ENCODE peak calls at places on chromosomes 13 and 19, in eight cellular contexts. S is GM12891; R is H9; W is ureter; I is activated naive CD8-positive, alpha-beta T cell treated with anti-CD3 and anti-CD28 coated beads, Interleukin-2, amount 50 U/mL, for 24 hours; A is kidney epithelial cell; H is heart right ventricle; D is AG09319. E is an unnamed sample.

GRCh38 chr13:34044660-34045080 is 226.7 kb downstream of the RFC3 start:
- DNase-seq in S (no peak), R (no peak), W (no peak), I (no peak), A (peak; percentile 44), H (no peak), D (peak; percentile 35), E (peak; percentile 49)

GRCh38 chr13:27302643-27303262 is 32.1 kb downstream of the RASL11A start:
- DNase-seq in S (no peak), R (no peak), W (no peak), I (no peak), A (no peak), H (no peak), D (no peak), E (no peak)

GRCh38 chr13:26037302-26037701 is 14.5 kb downstream of the SHISA2 start:
- DNase-seq in S (no peak), R (peak; percentile 85), W (no peak), I (peak; percentile 27), A (no peak), H (no peak), D (no peak), E (no peak)

GRCh38 chr13:113559061-113559460 is 25.5 kb upstream of the TFDP1 start:
- DNase-seq in S (no peak), R (no peak), W (no peak), I (no peak), A (no peak), H (no peak), D (no peak), E (no peak)

GRCh38 chr13:95509521-95510315 is 42.8 kb upstream of the CLDN10 start:
- DNase-seq in S (no peak), R (no peak), W (no peak), I (no peak), A (no peak), H (no peak), D (no peak), E (no peak)

GRCh38 chr13:49421391-49421790 is 22.5 kb downstream of the CAB39L start:
- DNase-seq in S (no peak), R (peak; percentile 78), W (no peak), I (peak; percentile 6), A (no peak), H (no peak), D (no peak), E (no peak)

GRCh38 chr19:15562861-15563260 is 52.2 kb upstream of the CYP4F8 start:
- DNase-seq in S (no peak), R (no peak), W (no peak), I (no peak), A (no peak), H (no peak), D (peak; percentile 29), E (no peak)

GRCh38 chr19:1211494-1212234 is 6.1 kb downstream of the STK11 start:
- DNase-seq in S (no peak), R (peak; percentile 79), W (no peak), I (no peak), A (no peak), H (no peak), D (no peak), E (no peak)

GRCh38 chr19:44927746-44928145 is 13.3 kb downstream of the APOC1 start:
- DNase-seq in S (no peak), R (no peak), W (no peak), I (no peak), A (no peak), H (no peak), D (no peak), E (peak; percentile 57)

GRCh38 chr13:90838561-90838960 is 508.9 kb upstream of the MIR17HG start:
- DNase-seq in S (no peak), R (no peak), W (no peak), I (no peak), A (no peak), H (no peak), D (no peak), E (no peak)

GRCh38 chr19:45400192-45400591 is 4.7 kb downstream of the PPP1R13L start:
- DNase-seq in S (no peak), R (peak; percentile 33), W (peak; percentile 82), I (no peak), A (no peak), H (no peak), D (no peak), E (no peak)

GRCh38 chr13:60572003-60572792 is 175.2 kb downstream of the TDRD3 start:
- DNase-seq in S (no peak), R (peak; percentile 51), W (no peak), I (no peak), A (peak; percentile 61), H (no peak), D (no peak), E (peak; percentile 78)

GRCh38 chr19:31553112-31553843 is 204.0 kb upstream of the TSHZ3 start:
- DNase-seq in S (no peak), R (no peak), W (no peak), I (no peak), A (no peak), H (no peak), D (no peak), E (no peak)

GRCh38 chr19:16591803-16592556 is 19.8 kb upstream of the SLC35E1 start:
- DNase-seq in S (no peak), R (no peak), W (no peak), I (no peak), A (no peak), H (no peak), D (no peak), E (no peak)

GRCh38 chr19:35899547-35900214 is 659 bp downstream of the NFKBID start:
- DNase-seq in S (peak; percentile 93), R (peak; percentile 65), W (peak; percentile 83), I (peak; percentile 91), A (peak; percentile 72), H (peak; percentile 81), D (peak; percentile 46), E (peak; percentile 33)

GRCh38 chr13:33106656-33107402 is 90.6 kb downstream of the KL start:
- DNase-seq in S (no peak), R (no peak), W (no peak), I (no peak), A (no peak), H (no peak), D (no peak), E (no peak)

GRCh38 chr13:34886476-34886875 is 55.6 kb upstream of the NBEA start:
- DNase-seq in S (no peak), R (no peak), W (no peak), I (no peak), A (no peak), H (no peak), D (no peak), E (no peak)

GRCh38 chr13:73816702-73817101 is 317.5 kb downstream of the KLF12 start:
- DNase-seq in S (no peak), R (no peak), W (no peak), I (no peak), A (no peak), H (no peak), D (no peak), E (no peak)

GRCh38 chr13:32538234-32538620 is 368 bp downstream of the N4BP2L2 start:
- DNase-seq in S (peak; percentile 8), R (no peak), W (peak; percentile 60), I (no peak), A (peak; percentile 19), H (peak; percentile 22), D (peak; percentile 3), E (peak; percentile 15)

GRCh38 chr19:5339950-5340636 is 519 bp downstream of the PTPRS start:
- DNase-seq in S (no peak), R (no peak), W (no peak), I (no peak), A (no peak), H (no peak), D (no peak), E (no peak)

GRCh38 chr13:45086484-45086883 is 33.8 kb upstream of the GTF2F2 start:
- DNase-seq in S (no peak), R (no peak), W (no peak), I (no peak), A (no peak), H (no peak), D (no peak), E (no peak)

GRCh38 chr19:710767-711166 is 2.0 kb downstream of the PALM start:
- DNase-seq in S (no peak), R (no peak), W (no peak), I (no peak), A (no peak), H (no peak), D (no peak), E (peak; percentile 61)

GRCh38 chr19:39746836-39747529 is 9.2 kb upstream of the CLC start:
- DNase-seq in S (no peak), R (no peak), W (no peak), I (no peak), A (no peak), H (no peak), D (no peak), E (no peak)

GRCh38 chr13:96982672-96983071 is 11.6 kb downstream of the OXGR1 start:
- DNase-seq in S (no peak), R (no peak), W (no peak), I (no peak), A (no peak), H (no peak), D (no peak), E (no peak)

GRCh38 chr19:4455742-4456565 is 1.6 kb downstream of the UBXN6 start:
- DNase-seq in S (peak; percentile 39), R (no peak), W (peak; percentile 86), I (no peak), A (peak; percentile 77), H (peak; percentile 61), D (peak; percentile 60), E (peak; percentile 60)

GRCh38 chr13:19601749-19602725 is 31.4 kb upstream of the MPHOSPH8 start:
- DNase-seq in S (peak; percentile 76), R (peak; percentile 64), W (no peak), I (peak; percentile 57), A (no peak), H (peak; percentile 38), D (no peak), E (no peak)

GRCh38 chr13:71770710-71771109 is 96.3 kb downstream of the DACH1 start:
- DNase-seq in S (no peak), R (no peak), W (no peak), I (no peak), A (peak; percentile 19), H (no peak), D (no peak), E (no peak)

GRCh38 chr13:31073859-31074718 is 87.6 kb downstream of the HSPH1 start:
- DNase-seq in S (peak; percentile 49), R (no peak), W (no peak), I (peak; percentile 33), A (no peak), H (no peak), D (no peak), E (no peak)

GRCh38 chr19:18865973-18866799 is 29.8 kb downstream of the CERS1 start:
- DNase-seq in S (peak; percentile 97), R (peak; percentile 81), W (no peak), I (peak; percentile 74), A (no peak), H (peak; percentile 73), D (no peak), E (no peak)

GRCh38 chr13:111232191-111232590 is 88.3 kb upstream of the TEX29 start:
- DNase-seq in S (no peak), R (no peak), W (no peak), I (no peak), A (no peak), H (no peak), D (no peak), E (no peak)

GRCh38 chr13:42478531-42479156 is 95.3 kb upstream of the TNFSF11 start:
- DNase-seq in S (no peak), R (no peak), W (no peak), I (no peak), A (no peak), H (no peak), D (no peak), E (peak; percentile 29)

GRCh38 chr13:107124129-107124718 is 556.3 kb upstream of the ARGLU1 start:
- DNase-seq in S (no peak), R (no peak), W (no peak), I (no peak), A (no peak), H (no peak), D (no peak), E (peak; percentile 11)

GRCh38 chr19:51375504-51376221 is 3.2 kb upstream of the NKG7 start:
- DNase-seq in S (no peak), R (no peak), W (no peak), I (peak; percentile 73), A (no peak), H (no peak), D (no peak), E (no peak)

GRCh38 chr13:29436721-29437250 is 158.7 kb downstream of the SLC7A1 start:
- DNase-seq in S (no peak), R (no peak), W (no peak), I (no peak), A (no peak), H (no peak), D (no peak), E (no peak)